ENCODE peak calls at places on chromosomes 4 and X, in seven cellular contexts. L, J, F, W, B, K and T are unnamed samples.

GRCh38 chrX:125090046-125090445 is 229.6 kb upstream of the TEX13C start:
- DNase-seq in K (no peak), F (no peak), J (no peak), B (peak), W (no peak), L (no peak), T (no peak)

GRCh38 chrX:96770315-96770714 is 85.7 kb downstream of the DIAPH2 start:
- DNase-seq in B (no peak), F (no peak), K (peak), L (no peak), J (peak), W (peak), T (no peak)

GRCh38 chr4:139020384-139020783 is 4.8 kb downstream of the NOCT start:
- DNase-seq in B (no peak), J (no peak), W (no peak), F (no peak), L (no peak), K (no peak), T (no peak)

GRCh38 chrX:100658936-100659335 is 14.9 kb downstream of the SRPX2 start:
- DNase-seq in K (no peak), F (no peak), B (no peak), J (peak), W (no peak), L (no peak), T (no peak)

GRCh38 chr4:168632246-168632832 is 135.5 kb downstream of the PALLD start:
- DNase-seq in K (no peak), J (no peak), L (peak), W (no peak), F (no peak), B (no peak), T (no peak)

GRCh38 chr4:88614058-88614457 is 21.8 kb downstream of the HERC3 start:
- DNase-seq in L (no peak), K (no peak), B (no peak), W (no peak), J (no peak), F (no peak), T (no peak)

GRCh38 chrX:148507413-148507812 is 7.0 kb downstream of the AFF2 start:
- DNase-seq in K (no peak), F (no peak), J (no peak), B (no peak), L (no peak), W (no peak), T (no peak)

GRCh38 chr4:184456337-184456736 is 18.0 kb downstream of the IRF2 start:
- DNase-seq in F (no peak), J (no peak), K (no peak), W (no peak), B (no peak), L (no peak), T (no peak)

GRCh38 chr4:137116144-137116543 is 416.1 kb downstream of the PCDH18 start:
- DNase-seq in L (no peak), W (no peak), K (no peak), F (no peak), J (no peak), B (no peak), T (no peak)

GRCh38 chr4:38411092-38411491 is 252.9 kb upstream of the KLF3 start:
- DNase-seq in F (no peak), B (no peak), W (no peak), L (no peak), J (no peak), K (no peak), T (no peak)

GRCh38 chr4:153112071-153112460 is 92.2 kb upstream of the TRIM2 start:
- DNase-seq in W (no peak), B (no peak), K (no peak), L (no peak), J (no peak), F (no peak), T (no peak)

GRCh38 chrX:131677655-131678628 is 134.1 kb downstream of the OR13H1 start:
- DNase-seq in F (no peak), J (no peak), L (peak), W (peak), B (peak), K (no peak), T (peak)

GRCh38 chr4:133474511-133474910 is 325.4 kb downstream of the PCDH10 start:
- DNase-seq in F (no peak), K (no peak), L (no peak), J (no peak), B (no peak), W (no peak), T (no peak)

GRCh38 chr4:179867300-179867878 is 2375.8 kb upstream of the TENM3 start:
- DNase-seq in B (peak), J (peak), K (peak), W (no peak), L (peak), F (no peak), T (peak)

GRCh38 chrX:49226946-49227345 is 6.2 kb downstream of the CACNA1F start:
- DNase-seq in L (no peak), W (no peak), J (no peak), B (no peak), F (no peak), K (no peak), T (no peak)

GRCh38 chr4:48432017-48432416 is 51.1 kb upstream of the SLC10A4 start:
- DNase-seq in K (no peak), B (no peak), F (no peak), W (no peak), L (no peak), J (no peak), T (no peak)

GRCh38 chr4:121799888-121800501 is 1.1 kb upstream of the EXOSC9 start:
- DNase-seq in J (no peak), L (no peak), W (no peak), F (no peak), B (no peak), K (no peak), T (no peak)

GRCh38 chrX:29397506-29397905 is 810.3 kb downstream of the IL1RAPL1 start:
- DNase-seq in F (no peak), B (no peak), K (no peak), W (peak), J (no peak), L (no peak), T (no peak)

GRCh38 chr4:6619466-6620255 is 20.8 kb upstream of the MRFAP1 start:
- DNase-seq in F (no peak), K (no peak), W (no peak), J (no peak), B (no peak), L (no peak), T (no peak)

GRCh38 chrX:106933538-106933961 is 13.3 kb downstream of the CLDN2 start:
- DNase-seq in B (no peak), L (no peak), W (peak), J (no peak), F (no peak), K (no peak), T (no peak)